ENCODE peak calls at places on chromosome 6, in ten cellular contexts. B, Y, G, J, O, N, V, Q, E and D are unnamed samples.

GRCh38 chr6:24431045-24431451 is 28.3 kb downstream of the MRS2 start:
- DNase-seq in N (peak), E (peak), Q (peak), Y (no peak), B (no peak), J (no peak), O (no peak), V (no peak), G (no peak), D (peak)

GRCh38 chr6:134774244-134774643 is 175.7 kb downstream of the ALDH8A1 start:
- DNase-seq in G (no peak), Q (peak), V (no peak), J (no peak), O (no peak), B (no peak), N (no peak), E (no peak), Y (no peak), D (no peak)

GRCh38 chr6:97626586-97627441 is 343.8 kb upstream of the MMS22L start:
- DNase-seq in E (no peak), Y (no peak), O (no peak), Q (peak), N (no peak), J (no peak), V (no peak), B (no peak), G (no peak), D (peak)

GRCh38 chr6:45049188-45049843 is 278.8 kb upstream of the RUNX2 start:
- DNase-seq in O (no peak), B (no peak), V (no peak), E (peak), N (peak), G (no peak), Y (no peak), J (no peak), Q (peak), D (no peak)

GRCh38 chr6:14454467-14454763 is 336.8 kb downstream of the CD83 start:
- DNase-seq in Y (no peak), G (no peak), V (peak), B (no peak), N (peak), J (no peak), E (no peak), O (peak), Q (no peak), D (no peak)

GRCh38 chr6:34425498-34426410 is at the start of gene RPS10:
- DNase-seq in J (peak), Q (peak), O (peak), E (peak), G (peak), B (peak), Y (peak), N (peak), V (peak), D (peak)

GRCh38 chr6:93164781-93165180 is 254.6 kb downstream of the EPHA7 start:
- DNase-seq in J (no peak), B (no peak), N (no peak), Q (no peak), V (no peak), Y (no peak), E (no peak), O (no peak), G (no peak), D (no peak)

GRCh38 chr6:111342913-111343312 is 140.1 kb downstream of the REV3L start:
- DNase-seq in Q (peak), V (no peak), J (no peak), B (no peak), N (no peak), G (no peak), O (no peak), Y (no peak), E (no peak), D (no peak)

GRCh38 chr6:107045733-107046312 is 17.8 kb downstream of the MTRES1 start:
- DNase-seq in B (no peak), V (no peak), N (no peak), Q (no peak), Y (no peak), O (no peak), E (no peak), G (no peak), J (no peak), D (no peak)

GRCh38 chr6:50978631-50979030 is 160.0 kb downstream of the TFAP2B start:
- DNase-seq in E (no peak), J (no peak), Y (no peak), B (no peak), V (no peak), G (no peak), O (no peak), Q (no peak), N (no peak), D (no peak)

GRCh38 chr6:108570518-108570917 is 9.8 kb downstream of the FOXO3 start:
- DNase-seq in G (no peak), J (no peak), N (no peak), Y (no peak), E (no peak), Q (peak), B (no peak), V (no peak), O (no peak), D (no peak)

GRCh38 chr6:29631860-29632731 is 887 bp downstream of the GABBR1 start:
- DNase-seq in N (peak), G (peak), J (peak), Y (no peak), O (no peak), E (no peak), Q (peak), B (no peak), V (peak), D (peak)

GRCh38 chr6:9020001-9020400 is 584.7 kb upstream of the SLC35B3 start:
- DNase-seq in E (no peak), O (no peak), V (no peak), G (no peak), Q (no peak), Y (no peak), N (no peak), J (no peak), B (no peak), D (no peak)

GRCh38 chr6:129623008-129623732 is 86.8 kb downstream of the ARHGAP18 start:
- DNase-seq in O (no peak), V (no peak), G (no peak), B (no peak), Q (no peak), J (no peak), E (no peak), N (no peak), Y (no peak), D (no peak)

GRCh38 chr6:140041571-140042332 is 667.3 kb upstream of the CITED2 start:
- DNase-seq in B (no peak), V (no peak), N (no peak), J (no peak), O (no peak), Y (no peak), G (no peak), Q (no peak), E (no peak), D (no peak)

GRCh38 chr6:154555075-154555677 is 44.7 kb upstream of the CNKSR3 start:
- DNase-seq in O (no peak), V (no peak), B (no peak), G (no peak), E (no peak), Q (peak), Y (no peak), J (no peak), N (no peak), D (no peak)

GRCh38 chr6:154536255-154536654 is 25.8 kb upstream of the CNKSR3 start:
- DNase-seq in V (no peak), B (no peak), J (no peak), E (no peak), G (no peak), Y (no peak), N (no peak), Q (no peak), O (no peak), D (no peak)

GRCh38 chr6:111564482-111564945 is 41.2 kb downstream of the TRAF3IP2 start:
- DNase-seq in B (no peak), J (no peak), G (no peak), Q (peak), N (no peak), O (no peak), V (no peak), E (no peak), Y (no peak), D (peak)

GRCh38 chr6:157410088-157410487 is 29.1 kb downstream of the ZDHHC14 start:
- DNase-seq in G (no peak), J (no peak), Y (no peak), E (no peak), B (no peak), N (no peak), Q (peak), V (no peak), O (no peak), D (no peak)

GRCh38 chr6:170554086-170554887 is at the start of gene TBP:
- DNase-seq in V (peak), E (peak), N (peak), J (peak), G (peak), O (peak), B (peak), Q (peak), Y (peak), D (peak)
- TF ChIP-seq POLR2A in V (peak), E (peak), N (peak), J (peak), G (peak), O (peak), B (peak), Q (peak), Y (peak), D (peak)

GRCh38 chr6:43228951-43229802 is at the start of gene DNPH1:
- DNase-seq in V (peak), E (peak), B (peak), G (peak), J (peak), Y (peak), O (peak), Q (peak), N (peak), D (peak)
- TF ChIP-seq POLR2A in V (peak), E (peak), B (peak), G (peak), J (no peak), Y (peak), O (no peak), Q (no peak), N (peak), D (peak)

GRCh38 chr6:2989332-2990178 is 10.1 kb upstream of the NQO2 start:
- DNase-seq in Q (peak), N (peak), G (peak), E (peak), J (peak), V (peak), Y (peak), O (peak), B (peak), D (peak)
- TF ChIP-seq POLR2A in Q (peak), N (peak), G (peak), E (peak), J (peak), V (peak), Y (peak), O (peak), B (peak), D (peak)

GRCh38 chr6:116680880-116681672 is at the start of gene KPNA5:
- DNase-seq in Y (peak), N (peak), Q (peak), J (peak), G (peak), O (peak), B (peak), E (peak), V (peak), D (peak)
- TF ChIP-seq POLR2A in Y (peak), N (peak), Q (no peak), J (peak), G (peak), O (peak), B (peak), E (peak), V (peak), D (peak)

DNA sequence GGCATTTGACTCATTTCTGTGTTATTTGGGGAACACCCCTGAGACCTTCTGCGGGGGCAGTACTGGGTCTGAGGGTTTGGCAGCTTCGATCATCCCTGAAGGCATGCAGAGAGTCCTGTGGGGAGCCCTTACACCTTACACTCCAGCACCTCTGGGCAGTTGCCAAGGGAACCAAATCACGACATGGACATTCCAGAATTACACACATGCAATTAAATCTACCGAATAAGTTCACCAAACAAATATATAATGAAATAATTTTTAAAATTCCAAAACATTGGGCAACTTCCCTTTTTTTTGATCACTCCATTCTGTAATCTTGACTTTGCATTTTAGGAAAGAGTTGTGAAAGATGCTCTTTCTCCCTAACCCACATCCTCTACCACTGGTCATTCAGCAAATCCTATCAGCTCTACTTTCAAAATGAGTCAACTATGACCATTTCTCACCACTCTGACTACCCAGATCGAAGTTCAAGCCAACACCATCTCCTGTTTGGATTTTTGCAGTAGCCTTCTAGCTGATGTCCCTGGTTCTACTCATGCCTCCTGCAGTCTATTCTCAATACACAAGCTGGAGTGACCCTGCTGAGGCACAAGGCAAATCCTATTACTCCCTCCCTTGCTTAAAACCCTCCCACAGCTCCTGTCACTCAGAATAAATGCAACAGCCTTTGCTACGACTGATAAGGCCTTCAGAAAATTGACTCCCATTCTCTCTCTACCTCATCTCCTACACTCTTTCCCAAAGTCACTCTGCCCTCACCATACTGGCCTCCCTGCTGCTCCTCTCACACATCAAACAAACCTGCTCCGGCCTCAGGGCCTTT is 533.3 kb downstream of the HACE1 start:
- DNase-seq in Q (no peak), V (no peak), J (no peak), G (no peak), B (no peak), O (no peak), Y (no peak), N (no peak), E (no peak), D (peak)
- TF ChIP-seq POLR2A in Q (no peak), V (no peak), J (no peak), G (no peak), B (no peak), O (no peak), Y (no peak), N (no peak), E (no peak), D (no peak)

GRCh38 chr6:96521625-96522468 is at the start of gene UFL1:
- DNase-seq in Y (peak), Q (peak), O (peak), E (peak), G (peak), B (peak), J (peak), V (peak), N (peak), D (peak)
- TF ChIP-seq POLR2A in Y (peak), Q (peak), O (peak), E (peak), G (peak), B (peak), J (peak), V (peak), N (peak), D (peak)

GRCh38 chr6:32588156-32588555 is 1.5 kb downstream of the HLA-DRB1 start:
- DNase-seq in J (no peak), E (no peak), V (no peak), B (no peak), Q (no peak), G (no peak), N (no peak), O (no peak), Y (no peak), D (no peak)
- TF ChIP-seq POLR2A in J (no peak), E (no peak), V (no peak), B (no peak), Q (no peak), G (no peak), N (no peak), O (no peak), Y (no peak), D (no peak)